ENCODE peak calls at places on chromosomes 11 and 22, in eight cellular contexts. S, C, L, E, F, P, Y and Z are unnamed samples.

GRCh38 chr11:36376888-36377758 is 81.0 kb downstream of the PRR5L start:
- DNase-seq in L (peak; percentile 86), Y (peak; percentile 44), S (peak; percentile 91), C (peak; percentile 58), E (no peak), F (peak; percentile 84), P (peak; percentile 87), Z (no peak)

GRCh38 chr22:36541831-36542391 is 12.9 kb upstream of the EIF3D start:
- DNase-seq in C (no peak), L (no peak), E (no peak), Y (no peak), F (no peak), P (no peak), S (no peak), Z (no peak)

GRCh38 chr11:114061053-114062049 is 1.8 kb downstream of the ZBTB16 start:
- DNase-seq in C (no peak), P (peak; percentile 37), E (no peak), S (peak; percentile 70), F (no peak), Y (peak; percentile 59), L (peak; percentile 63), Z (no peak)

GRCh38 chr11:122754028-122754427 is 84.3 kb upstream of the CRTAM start:
- DNase-seq in E (no peak), F (no peak), Y (no peak), C (no peak), P (no peak), S (no peak), L (no peak), Z (no peak)

GRCh38 chr11:123202723-123203122 is 7.7 kb upstream of the CLMP start:
- DNase-seq in C (no peak), L (peak; percentile 37), Y (no peak), F (no peak), P (no peak), S (peak; percentile 57), E (no peak), Z (no peak)

GRCh38 chr11:120590472-120590871 is 78.9 kb downstream of the GRIK4 start:
- DNase-seq in F (no peak), P (no peak), E (no peak), S (no peak), C (no peak), Y (no peak), L (no peak), Z (no peak)

GRCh38 chr11:17496406-17496805 is 19.8 kb upstream of the ABCC8 start:
- DNase-seq in C (no peak), P (no peak), F (peak; percentile 43), Y (no peak), E (no peak), L (no peak), S (no peak), Z (no peak)

GRCh38 chr11:9527481-9528140 is 45.9 kb upstream of the WEE1 start:
- DNase-seq in L (no peak), E (no peak), C (no peak), Y (peak; percentile 20), P (no peak), S (no peak), F (no peak), Z (no peak)

GRCh38 chr11:61671527-61671926 is 8.7 kb upstream of the DAGLA start:
- DNase-seq in L (no peak), P (peak; percentile 75), C (no peak), F (no peak), Y (peak; percentile 86), S (no peak), E (no peak), Z (peak; percentile 59)

GRCh38 chr11:85619497-85619896 is 7.6 kb downstream of the DLG2 start:
- DNase-seq in Y (no peak), P (no peak), C (no peak), S (no peak), F (no peak), E (no peak), L (no peak), Z (no peak)

GRCh38 chr11:129023968-129024676 is 81.5 kb upstream of the TP53AIP1 start:
- DNase-seq in L (peak; percentile 55), F (peak; percentile 70), Y (peak; percentile 87), C (no peak), E (no peak), P (peak; percentile 77), S (peak; percentile 35), Z (no peak)

GRCh38 chr11:84036664-84037194 is 750.6 kb upstream of the CCDC90B start:
- DNase-seq in E (no peak), C (no peak), S (no peak), Y (no peak), F (no peak), L (no peak), P (no peak), Z (no peak)

GRCh38 chr11:126398296-126398695 is 42.8 kb downstream of the ST3GAL4 start:
- DNase-seq in Y (no peak), E (no peak), L (no peak), P (no peak), C (no peak), S (no peak), F (no peak), Z (no peak)

GRCh38 chr11:19232910-19233503 is 7.7 kb downstream of the E2F8 start:
- DNase-seq in P (no peak), F (no peak), C (no peak), E (no peak), Y (no peak), S (no peak), L (no peak), Z (no peak)

GRCh38 chr22:20953668-20954500 is 13.2 kb upstream of the AIFM3 start:
- DNase-seq in L (no peak), S (no peak), P (no peak), F (no peak), Y (peak; percentile 69), C (no peak), E (peak; percentile 65), Z (no peak)

GRCh38 chr22:25840162-25840561 is 98.2 kb downstream of the MYO18B start:
- DNase-seq in P (no peak), L (peak; percentile 35), Y (no peak), C (no peak), S (no peak), F (no peak), E (no peak), Z (no peak)

GRCh38 chr11:117039897-117040296 is 58.3 kb downstream of the SIK3 start:
- DNase-seq in E (no peak), Y (no peak), C (no peak), P (no peak), S (no peak), L (no peak), F (no peak), Z (no peak)

GRCh38 chr11:8652140-8652539 is 30.3 kb downstream of the TRIM66 start:
- DNase-seq in L (no peak), Y (no peak), E (no peak), P (no peak), C (no peak), S (peak; percentile 18), F (no peak), Z (no peak)

GRCh38 chr22:39176067-39176621 is 23.7 kb upstream of the CBX7 start:
- DNase-seq in L (peak; percentile 84), F (peak; percentile 94), P (peak; percentile 92), C (no peak), Y (peak; percentile 74), E (no peak), S (no peak), Z (no peak)

GRCh38 chr11:100980156-100980555 is 149.5 kb downstream of the PGR start:
- DNase-seq in S (peak; percentile 34), P (peak; percentile 60), C (no peak), L (no peak), Y (no peak), F (no peak), E (no peak), Z (no peak)

GRCh38 chr11:109668973-109669634 is 247.1 kb downstream of the C11orf87 start:
- DNase-seq in E (no peak), F (no peak), S (no peak), P (no peak), C (no peak), Y (peak; percentile 4), L (no peak), Z (no peak)

GRCh38 chr22:37043828-37044538 is 7.6 kb upstream of the KCTD17 start:
- DNase-seq in C (peak; percentile 39), S (peak; percentile 38), Y (peak; percentile 91), F (peak; percentile 85), P (peak; percentile 68), L (no peak), E (no peak), Z (peak; percentile 35)

DNA sequence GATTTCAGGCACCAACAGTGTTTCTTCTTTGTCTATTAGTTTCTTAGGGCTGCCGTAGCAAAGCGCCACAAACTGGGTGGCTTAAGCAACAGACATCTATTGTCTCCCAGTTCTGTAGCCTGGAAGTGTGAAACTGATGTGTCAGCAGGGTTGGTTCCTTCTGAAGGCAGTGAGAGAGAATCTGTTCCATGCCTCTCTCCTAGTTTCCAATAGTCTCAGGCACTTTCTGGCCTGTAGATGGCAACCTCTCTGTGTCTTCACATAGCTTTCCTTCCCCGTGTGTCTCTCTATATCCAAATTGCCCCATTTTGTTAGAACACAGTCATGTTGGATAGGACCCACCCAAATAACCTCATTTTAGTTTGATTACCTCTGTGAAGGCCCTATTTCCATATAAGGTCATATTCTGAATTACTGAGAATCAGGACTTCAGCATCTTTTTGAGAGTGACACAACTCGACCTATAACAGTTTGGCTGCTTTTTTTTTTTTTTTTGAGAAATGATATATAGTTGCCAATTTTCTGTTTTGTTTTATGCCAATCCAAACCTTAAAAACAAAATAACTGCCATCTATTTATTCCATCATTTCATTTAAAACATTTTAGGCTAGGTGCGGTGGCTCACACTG is 108.2 kb downstream of the SLC36A4 start:
- DNase-seq in S (peak; percentile 79), P (peak; percentile 78), Y (peak; percentile 25), L (no peak), E (no peak), F (no peak), C (no peak), Z (no peak)
- TF ChIP-seq CTCF in S (peak; percentile 72), P (peak; percentile 81), Y (peak; percentile 37), L (peak; percentile 80), E (peak; percentile 45), F (peak; percentile 30), C (peak; percentile 58), Z (peak; percentile 33)

GRCh38 chr22:40679964-40680818 is 907 bp downstream of the MCHR1 start:
- DNase-seq in Y (no peak), P (peak; percentile 31), E (no peak), F (no peak), L (no peak), S (peak; percentile 34), C (no peak), Z (peak; percentile 47)
- TF ChIP-seq CTCF in Y (no peak), P (peak; percentile 55), E (no peak), F (no peak), L (peak; percentile 38), S (peak; percentile 25), C (no peak), Z (peak; percentile 18)

GRCh38 chr11:75768909-75769771 is 562 bp downstream of the DGAT2 start:
- DNase-seq in Y (no peak), S (no peak), E (no peak), P (peak; percentile 46), F (peak; percentile 69), L (peak; percentile 63), C (no peak), Z (no peak)
- TF ChIP-seq CTCF in Y (no peak), S (no peak), E (no peak), P (no peak), F (no peak), L (no peak), C (no peak), Z (no peak)

DNA sequence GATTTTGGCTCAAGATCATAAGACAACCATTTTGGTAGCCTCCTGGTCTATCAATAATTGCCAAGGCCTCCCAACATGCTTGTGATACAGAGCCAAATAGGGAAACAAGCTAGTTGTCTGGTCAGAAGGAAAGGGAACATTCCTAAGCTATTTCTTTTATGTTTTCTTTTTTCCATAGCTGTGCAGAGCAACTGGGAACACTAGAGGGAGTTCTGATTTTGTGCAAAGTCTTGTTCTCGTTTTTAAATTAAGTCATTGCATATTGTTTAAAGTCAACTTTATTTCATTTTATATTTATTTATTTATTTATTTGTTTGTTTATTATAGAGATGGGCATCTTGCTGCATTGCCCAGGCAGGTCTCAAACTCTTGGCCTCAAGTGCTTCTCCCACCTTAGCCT is 416.8 kb upstream of the CHORDC1 start:
- DNase-seq in P (peak; percentile 38), C (no peak), L (no peak), E (no peak), S (peak; percentile 37), Y (no peak), F (no peak), Z (peak; percentile 5)
- TF ChIP-seq CTCF in P (peak; percentile 45), C (peak; percentile 68), L (peak; percentile 33), E (no peak), S (peak; percentile 66), Y (no peak), F (no peak), Z (peak; percentile 31)